ENCODE peak calls at places on chromosomes 3 and 15, in eight cellular contexts. One of them, this sample, is unnamed.
A peak's percentile ranks its signal among the peaks of the same experiment; 100 is the strongest.

GRCh38 chr3:190323241-190323617 is 983 bp upstream of the CLDN1 start:
- DNase-seq in GM12865: no peak
- DNase-seq in choroid plexus epithelial cell: no peak
- DNase-seq in brain microvascular endothelial cell: no peak
- DNase-seq in A549: no peak
- DNase-seq in RWPE2: no peak
- DNase-seq in neural progenitor cell: no peak
- DNase-seq in cardiac fibroblast: peak; percentile 41
- DNase-seq in this sample: peak; percentile 62

GRCh38 chr15:39499701-39500100 is 81.2 kb upstream of the THBS1 start:
- DNase-seq in brain microvascular endothelial cell: no peak
- DNase-seq in RWPE2: no peak
- DNase-seq in neural progenitor cell: no peak
- DNase-seq in cardiac fibroblast: no peak
- DNase-seq in GM12865: no peak
- DNase-seq in A549: no peak
- DNase-seq in choroid plexus epithelial cell: no peak
- DNase-seq in this sample: no peak

GRCh38 chr3:23611737-23612295 is 193.9 kb upstream of the UBE2E1 start:
- DNase-seq in choroid plexus epithelial cell: peak; percentile 72
- DNase-seq in cardiac fibroblast: peak; percentile 82
- DNase-seq in neural progenitor cell: no peak
- DNase-seq in brain microvascular endothelial cell: peak; percentile 68
- DNase-seq in RWPE2: no peak
- DNase-seq in GM12865: peak; percentile 11
- DNase-seq in A549: no peak
- DNase-seq in this sample: peak; percentile 45

GRCh38 chr15:51267714-51268105 is 70.7 kb downstream of the CYP19A1 start:
- DNase-seq in RWPE2: no peak
- DNase-seq in A549: no peak
- DNase-seq in cardiac fibroblast: no peak
- DNase-seq in neural progenitor cell: peak; percentile 37
- DNase-seq in brain microvascular endothelial cell: no peak
- DNase-seq in choroid plexus epithelial cell: peak; percentile 8
- DNase-seq in GM12865: no peak
- DNase-seq in this sample: no peak

GRCh38 chr3:10917176-10917575 is 75.4 kb upstream of the SLC6A1 start:
- DNase-seq in RWPE2: no peak
- DNase-seq in choroid plexus epithelial cell: peak; percentile 9
- DNase-seq in neural progenitor cell: no peak
- DNase-seq in GM12865: no peak
- DNase-seq in A549: no peak
- DNase-seq in brain microvascular endothelial cell: no peak
- DNase-seq in cardiac fibroblast: no peak
- DNase-seq in this sample: no peak

GRCh38 chr3:86828751-86829150 is 162.2 kb downstream of the VGLL3 start:
- DNase-seq in brain microvascular endothelial cell: no peak
- DNase-seq in neural progenitor cell: no peak
- DNase-seq in RWPE2: no peak
- DNase-seq in choroid plexus epithelial cell: no peak
- DNase-seq in cardiac fibroblast: no peak
- DNase-seq in A549: no peak
- DNase-seq in GM12865: no peak
- DNase-seq in this sample: no peak

GRCh38 chr3:164467027-164467426 is 611.3 kb downstream of the SI start:
- DNase-seq in choroid plexus epithelial cell: no peak
- DNase-seq in RWPE2: no peak
- DNase-seq in brain microvascular endothelial cell: no peak
- DNase-seq in cardiac fibroblast: no peak
- DNase-seq in GM12865: no peak
- DNase-seq in neural progenitor cell: no peak
- DNase-seq in A549: peak; percentile 51
- DNase-seq in this sample: no peak

GRCh38 chr3:194890086-194890485 is 204.4 kb downstream of the FAM43A start:
- DNase-seq in cardiac fibroblast: no peak
- DNase-seq in RWPE2: no peak
- DNase-seq in A549: no peak
- DNase-seq in choroid plexus epithelial cell: no peak
- DNase-seq in brain microvascular endothelial cell: no peak
- DNase-seq in neural progenitor cell: no peak
- DNase-seq in GM12865: no peak
- DNase-seq in this sample: no peak

GRCh38 chr3:111744611-111745010 is 114.5 kb upstream of the PHLDB2 start:
- DNase-seq in GM12865: no peak
- DNase-seq in brain microvascular endothelial cell: no peak
- DNase-seq in RWPE2: no peak
- DNase-seq in A549: no peak
- DNase-seq in neural progenitor cell: no peak
- DNase-seq in cardiac fibroblast: no peak
- DNase-seq in choroid plexus epithelial cell: no peak
- DNase-seq in this sample: no peak

GRCh38 chr3:133097214-133097613 is 59.0 kb downstream of the TMEM108 start:
- DNase-seq in A549: no peak
- DNase-seq in cardiac fibroblast: peak; percentile 3
- DNase-seq in GM12865: no peak
- DNase-seq in choroid plexus epithelial cell: no peak
- DNase-seq in neural progenitor cell: no peak
- DNase-seq in RWPE2: no peak
- DNase-seq in brain microvascular endothelial cell: peak; percentile 31
- DNase-seq in this sample: no peak

GRCh38 chr3:37973250-37974054 is 17.1 kb upstream of the VILL start:
- DNase-seq in choroid plexus epithelial cell: peak; percentile 35
- DNase-seq in RWPE2: no peak
- DNase-seq in A549: peak; percentile 37
- DNase-seq in neural progenitor cell: no peak
- DNase-seq in cardiac fibroblast: no peak
- DNase-seq in brain microvascular endothelial cell: no peak
- DNase-seq in GM12865: no peak
- DNase-seq in this sample: no peak

GRCh38 chr15:93030430-93031102 is 58.4 kb downstream of the RGMA start:
- DNase-seq in cardiac fibroblast: peak; percentile 70
- DNase-seq in A549: peak; percentile 69
- DNase-seq in GM12865: peak; percentile 60
- DNase-seq in RWPE2: peak; percentile 76
- DNase-seq in brain microvascular endothelial cell: peak; percentile 61
- DNase-seq in neural progenitor cell: peak; percentile 78
- DNase-seq in choroid plexus epithelial cell: peak; percentile 74
- DNase-seq in this sample: peak; percentile 73

GRCh38 chr3:20080956-20081554 is 40.8 kb downstream of the KAT2B start:
- DNase-seq in GM12865: peak; percentile 18
- DNase-seq in cardiac fibroblast: peak; percentile 13
- DNase-seq in neural progenitor cell: no peak
- DNase-seq in A549: peak; percentile 12
- DNase-seq in RWPE2: no peak
- DNase-seq in choroid plexus epithelial cell: peak; percentile 13
- DNase-seq in brain microvascular endothelial cell: no peak
- DNase-seq in this sample: peak; percentile 66

GRCh38 chr3:135246027-135246426 is 451.0 kb downstream of the EPHB1 start:
- DNase-seq in A549: no peak
- DNase-seq in neural progenitor cell: no peak
- DNase-seq in cardiac fibroblast: no peak
- DNase-seq in brain microvascular endothelial cell: no peak
- DNase-seq in RWPE2: no peak
- DNase-seq in GM12865: no peak
- DNase-seq in choroid plexus epithelial cell: no peak
- DNase-seq in this sample: no peak
- TF ChIP-seq CTCF in A549: no peak
- TF ChIP-seq CTCF in neural progenitor cell: peak; percentile 30
- TF ChIP-seq CTCF in cardiac fibroblast: no peak
- TF ChIP-seq CTCF in brain microvascular endothelial cell: no peak
- TF ChIP-seq CTCF in RWPE2: no peak
- TF ChIP-seq CTCF in GM12865: peak; percentile 22
- TF ChIP-seq CTCF in choroid plexus epithelial cell: no peak
- TF ChIP-seq CTCF in this sample: no peak

DNA sequence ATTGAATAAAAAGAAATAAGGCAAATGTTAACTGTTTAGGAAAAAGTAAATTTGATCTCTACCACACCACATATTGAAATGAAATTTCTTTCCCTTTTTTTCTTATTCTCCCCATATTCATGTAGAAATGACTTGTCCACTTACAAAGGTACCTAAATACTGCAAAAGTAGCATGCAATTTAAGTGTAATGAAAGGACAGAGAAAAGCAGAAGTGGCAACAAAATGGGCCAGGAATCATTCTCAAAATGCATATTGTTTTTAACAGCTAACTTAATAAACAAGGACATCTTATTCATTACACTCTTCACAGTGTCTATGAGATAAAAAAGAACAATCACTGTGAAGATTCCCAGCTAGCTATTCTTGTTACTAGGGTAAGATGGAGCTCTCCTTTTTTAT is 40.6 kb upstream of the FGF7 start:
- DNase-seq in neural progenitor cell: no peak
- DNase-seq in RWPE2: no peak
- DNase-seq in A549: no peak
- DNase-seq in cardiac fibroblast: no peak
- DNase-seq in brain microvascular endothelial cell: no peak
- DNase-seq in choroid plexus epithelial cell: no peak
- DNase-seq in GM12865: no peak
- DNase-seq in this sample: no peak
- H3K4me3 ChIP-seq in neural progenitor cell: no peak overlapping the region
- H3K4me3 ChIP-seq in RWPE2: no peak overlapping the region
- H3K4me3 ChIP-seq in A549: no peak overlapping the region
- H3K4me3 ChIP-seq in cardiac fibroblast: no peak overlapping the region
- H3K4me3 ChIP-seq in brain microvascular endothelial cell: no peak overlapping the region
- H3K4me3 ChIP-seq in choroid plexus epithelial cell: no peak overlapping the region
- H3K4me3 ChIP-seq in GM12865: no peak overlapping the region
- H3K4me3 ChIP-seq in this sample: no peak overlapping the region

DNA sequence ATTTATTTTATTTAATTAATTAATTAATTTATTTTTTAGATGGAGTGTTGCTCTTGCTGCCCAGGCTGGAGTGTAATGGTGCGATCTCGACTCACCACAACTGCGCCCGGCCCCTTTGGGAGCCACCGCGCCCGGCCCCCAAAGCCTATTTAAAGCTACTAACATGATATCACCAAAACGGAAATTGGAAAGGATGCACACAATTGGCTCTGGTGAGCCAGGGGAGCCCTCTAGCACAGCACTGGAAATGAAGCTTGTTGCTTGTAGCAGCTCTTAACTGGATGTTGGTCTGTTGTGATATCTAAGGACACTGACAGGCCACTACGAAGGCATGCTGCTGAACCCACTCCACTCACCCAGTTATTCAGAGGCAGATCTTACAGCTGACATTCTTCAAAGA is 104.5 kb downstream of the IGF2BP2 start:
- DNase-seq in neural progenitor cell: no peak
- DNase-seq in brain microvascular endothelial cell: no peak
- DNase-seq in choroid plexus epithelial cell: no peak
- DNase-seq in GM12865: no peak
- DNase-seq in RWPE2: no peak
- DNase-seq in cardiac fibroblast: peak; percentile 32
- DNase-seq in A549: no peak
- DNase-seq in this sample: no peak
- TF ChIP-seq CTCF in neural progenitor cell: no peak
- TF ChIP-seq CTCF in brain microvascular endothelial cell: no peak
- TF ChIP-seq CTCF in choroid plexus epithelial cell: no peak
- TF ChIP-seq CTCF in GM12865: no peak
- TF ChIP-seq CTCF in RWPE2: no peak
- TF ChIP-seq CTCF in cardiac fibroblast: no peak
- TF ChIP-seq CTCF in A549: no peak
- TF ChIP-seq CTCF in this sample: no peak

DNA sequence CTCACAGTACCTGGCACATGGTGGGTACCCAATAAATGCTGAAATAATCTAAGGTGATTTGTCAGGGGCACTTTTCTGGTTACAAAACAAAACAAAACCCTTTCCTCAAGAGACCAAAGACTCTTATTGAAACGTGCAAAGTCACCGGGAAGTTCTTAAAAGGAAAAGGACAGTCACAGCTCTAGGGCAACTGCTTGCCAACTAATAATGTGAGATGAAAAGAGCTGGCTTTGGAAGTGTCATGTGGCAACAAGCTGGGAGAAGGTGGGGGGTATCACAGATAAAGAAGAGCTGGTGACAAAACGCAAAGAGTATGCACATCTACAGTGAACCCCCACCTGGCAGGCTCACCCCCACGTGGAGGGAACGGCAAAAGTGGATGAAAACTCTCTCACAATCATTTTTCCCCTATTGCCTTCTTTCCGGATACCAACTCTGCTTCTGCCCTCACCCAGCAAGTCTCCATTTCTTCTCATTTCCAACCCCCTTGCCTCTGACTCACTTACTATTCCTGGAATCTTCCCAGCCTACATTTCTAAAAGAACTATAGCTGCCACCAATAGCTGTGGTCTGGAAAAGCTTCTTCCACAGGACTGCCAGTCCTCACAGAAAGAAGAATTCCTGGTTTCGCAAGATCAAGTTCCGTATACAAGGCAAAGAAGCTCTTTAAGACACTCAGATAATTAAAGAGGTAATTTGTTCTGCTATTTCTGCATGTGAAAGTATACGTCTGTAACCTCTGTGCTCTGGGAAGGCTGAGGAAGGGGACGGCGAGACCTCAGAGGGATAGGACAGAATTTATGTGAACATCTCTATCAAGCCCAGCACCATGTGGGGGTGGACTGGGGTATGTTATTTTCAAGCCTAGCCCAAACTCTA is 21.8 kb upstream of the ANPEP start:
- DNase-seq in brain microvascular endothelial cell: peak; percentile 86
- DNase-seq in cardiac fibroblast: peak; percentile 92
- DNase-seq in GM12865: no peak
- DNase-seq in neural progenitor cell: no peak
- DNase-seq in choroid plexus epithelial cell: peak; percentile 96
- DNase-seq in RWPE2: no peak
- DNase-seq in A549: no peak
- DNase-seq in this sample: peak; percentile 91
- H3K4me3 ChIP-seq in brain microvascular endothelial cell: peak overlapping the region; percentile 20
- H3K4me3 ChIP-seq in cardiac fibroblast: peak overlapping the region; percentile 1
- H3K4me3 ChIP-seq in GM12865: no peak overlapping the region
- H3K4me3 ChIP-seq in neural progenitor cell: no peak overlapping the region
- H3K4me3 ChIP-seq in choroid plexus epithelial cell: no peak overlapping the region
- H3K4me3 ChIP-seq in RWPE2: no peak overlapping the region
- H3K4me3 ChIP-seq in A549: no peak overlapping the region
- H3K4me3 ChIP-seq in this sample: no peak overlapping the region